ENCODE peak calls at places on chromosomes 11 and 22, in ten cellular contexts. I is SJSA1; B is adrenal gland; Q is GM23338; U is PC-3; C is IMR-90; Z is neural progenitor cell; A is OCI-LY7; H is psoas muscle; K is CD8-positive, alpha-beta T cell. F is an unnamed sample. For H3K4me1, the result is how much of the 10 kb centered on the place peaks cover.

GRCh38 chr11:99069831-99070444 is 49.2 kb downstream of the CNTN5 start:
- DNase-seq in Z (peak), I (no peak), B (peak), Q (peak), K (no peak), A (no peak), C (no peak), H (no peak), U (peak), F (peak)

GRCh38 chr11:120280566-120281160 is 40.7 kb downstream of the POU2F3 start:
- DNase-seq in C (no peak), A (no peak), B (no peak), Q (no peak), H (no peak), U (no peak), I (no peak), K (no peak), Z (no peak), F (no peak)

GRCh38 chr11:43996318-43996717 is 51.5 kb upstream of the ACCSL start:
- DNase-seq in B (peak), K (no peak), H (no peak), Z (no peak), I (no peak), U (no peak), C (no peak), Q (no peak), A (no peak), F (no peak)

GRCh38 chr11:110984147-110984546 is 261.4 kb upstream of the POU2AF2 start:
- DNase-seq in H (no peak), K (no peak), Z (no peak), Q (no peak), U (peak), B (no peak), I (no peak), A (no peak), C (peak), F (no peak)

GRCh38 chr11:119380816-119381185 is 689 bp downstream of the USP2 start:
- DNase-seq in I (no peak), B (no peak), Z (peak), U (no peak), Q (peak), K (no peak), C (no peak), H (peak), A (peak), F (no peak)

GRCh38 chr22:46678003-46678657 is 57.9 kb downstream of the GRAMD4 start:
- DNase-seq in B (no peak), Z (no peak), A (no peak), C (no peak), U (no peak), H (no peak), K (no peak), I (no peak), Q (no peak), F (no peak)

GRCh38 chr22:39904864-39905263 is 4.0 kb downstream of the GRAP2 start:
- DNase-seq in Z (no peak), K (no peak), H (no peak), U (no peak), Q (no peak), C (no peak), I (no peak), A (no peak), B (no peak), F (no peak)

GRCh38 chr22:37492428-37493344 is 6.5 kb upstream of the MFNG start:
- DNase-seq in I (no peak), U (peak), Z (peak), C (peak), A (peak), B (no peak), K (peak), Q (peak), H (no peak), F (no peak)

GRCh38 chr11:59754494-59754858 is 700 bp upstream of the STX3 start:
- DNase-seq in K (peak), Q (peak), I (no peak), U (no peak), B (no peak), H (no peak), C (peak), Z (peak), A (peak), F (no peak)

GRCh38 chr11:104783241-104783640 is 115.0 kb downstream of the CASP12 start:
- DNase-seq in K (no peak), Z (no peak), B (no peak), A (no peak), C (no peak), Q (no peak), H (no peak), I (no peak), U (no peak), F (no peak)
- H3K4me1 ChIP-seq in K (under half), Z (under half), B (under half), A (under half), C (under half), Q (under half), H (under half), I (under half), U (under half), F (under half)

GRCh38 chr22:24037851-24038765 is 27.0 kb downstream of the CABIN1 start:
- DNase-seq in Q (no peak), A (no peak), H (no peak), I (no peak), U (no peak), B (no peak), K (peak), Z (no peak), C (no peak), F (no peak)
- H3K27ac ChIP-seq in Q (no peak), A (no peak), H (no peak), I (no peak), U (no peak), B (no peak), K (peak), Z (no peak), C (no peak), F (no peak)

GRCh38 chr11:94544832-94545640 is 1.3 kb downstream of the FUT4 start:
- DNase-seq in B (no peak), K (no peak), H (peak), I (no peak), C (no peak), Z (peak), U (no peak), Q (peak), A (no peak), F (peak)
- H3K4me1 ChIP-seq in B (under half), K (under half), H (under half), I (under half), C (under half), Z (under half), U (under half), Q (under half), A (under half), F (under half)

DNA sequence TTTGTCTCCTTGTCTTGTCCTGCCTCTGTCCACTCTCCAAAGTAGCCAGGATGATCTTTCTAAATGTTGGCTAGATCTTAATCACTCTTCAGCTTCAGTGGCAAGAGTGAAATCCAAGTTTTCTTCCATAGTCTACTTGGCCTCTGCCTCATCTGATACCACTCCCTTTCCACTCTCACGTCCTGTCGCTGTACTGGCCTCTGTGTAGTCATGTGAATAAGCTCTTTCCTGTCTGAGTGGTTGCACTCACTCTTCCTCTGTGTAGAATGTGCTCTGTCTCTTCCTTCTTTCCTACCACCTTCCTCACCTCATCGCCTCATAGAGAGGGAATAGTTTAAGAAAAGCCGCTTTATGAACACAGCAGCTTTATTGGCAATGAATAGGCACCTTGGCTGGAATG is 86.5 kb downstream of the WNT11 start:
- DNase-seq in U (no peak), C (no peak), H (no peak), Q (no peak), I (no peak), Z (no peak), K (no peak), B (no peak), A (no peak), F (no peak)
- H3K27ac ChIP-seq in U (no peak), C (no peak), H (no peak), Q (no peak), I (no peak), Z (peak), K (no peak), B (no peak), A (no peak), F (no peak)

GRCh38 chr11:117866526-117866925 is 9.9 kb downstream of the FXYD6 start:
- DNase-seq in B (no peak), Z (no peak), K (no peak), C (no peak), Q (no peak), I (no peak), A (no peak), U (no peak), H (no peak), F (no peak)
- H3K4me1 ChIP-seq in B (under half), Z (under half), K (under half), C (under half), Q (under half), I (under half), A (under half), U (under half), H (under half), F (under half)

GRCh38 chr11:117911694-117912093 is 17.5 kb downstream of the TMPRSS13 start:
- DNase-seq in C (no peak), H (no peak), K (no peak), Q (no peak), I (no peak), U (no peak), Z (no peak), A (no peak), B (no peak), F (no peak)
- H3K27ac ChIP-seq in C (no peak), H (no peak), K (no peak), Q (no peak), I (no peak), U (no peak), Z (no peak), A (no peak), B (no peak), F (no peak)

F was measured in aorta.